ENCODE peak calls at places on chromosomes 7 and 10, in eight cellular contexts. One of them, this sample, is unnamed. For H3K9me3, the result is how much of the 10 kb centered on the place peaks cover.

GRCh38 chr10:24097771-24098207 is 111.1 kb upstream of the KIAA1217 start:
- DNase-seq in GM12878: no peak
- DNase-seq in PC-3: no peak
- DNase-seq in GM23248: no peak
- DNase-seq in HCT116: no peak
- DNase-seq in astrocyte: peak
- DNase-seq in PC-9: no peak
- DNase-seq in neural progenitor cell: no peak
- DNase-seq in this sample: no peak

GRCh38 chr10:22133640-22134624 is 83.9 kb downstream of the EBLN1 start:
- DNase-seq in PC-9: no peak
- DNase-seq in GM23248: no peak
- DNase-seq in neural progenitor cell: no peak
- DNase-seq in HCT116: no peak
- DNase-seq in astrocyte: no peak
- DNase-seq in PC-3: no peak
- DNase-seq in GM12878: no peak
- DNase-seq in this sample: peak

GRCh38 chr7:1839701-1840100 is 169.6 kb downstream of the ELFN1 start:
- DNase-seq in PC-9: no peak
- DNase-seq in astrocyte: no peak
- DNase-seq in PC-3: no peak
- DNase-seq in neural progenitor cell: no peak
- DNase-seq in GM12878: no peak
- DNase-seq in HCT116: no peak
- DNase-seq in GM23248: no peak
- DNase-seq in this sample: no peak

GRCh38 chr10:126133906-126134703 is 237.7 kb downstream of the FANK1 start:
- DNase-seq in GM12878: no peak
- DNase-seq in neural progenitor cell: no peak
- DNase-seq in PC-3: peak
- DNase-seq in PC-9: peak
- DNase-seq in HCT116: no peak
- DNase-seq in astrocyte: peak
- DNase-seq in GM23248: peak
- DNase-seq in this sample: peak

GRCh38 chr10:103667390-103667789 is 173.9 kb downstream of the NEURL1 start:
- DNase-seq in astrocyte: no peak
- DNase-seq in GM12878: no peak
- DNase-seq in PC-9: no peak
- DNase-seq in GM23248: peak
- DNase-seq in neural progenitor cell: peak
- DNase-seq in HCT116: no peak
- DNase-seq in PC-3: no peak
- DNase-seq in this sample: no peak

GRCh38 chr10:33860994-33861393 is 526.5 kb upstream of the NRP1 start:
- DNase-seq in PC-3: no peak
- DNase-seq in neural progenitor cell: no peak
- DNase-seq in GM12878: no peak
- DNase-seq in astrocyte: no peak
- DNase-seq in HCT116: no peak
- DNase-seq in GM23248: no peak
- DNase-seq in PC-9: no peak
- DNase-seq in this sample: no peak

GRCh38 chr7:98754041-98754479 is 115.8 kb downstream of the TMEM130 start:
- DNase-seq in HCT116: peak
- DNase-seq in astrocyte: peak
- DNase-seq in PC-3: peak
- DNase-seq in PC-9: no peak
- DNase-seq in neural progenitor cell: peak
- DNase-seq in GM12878: no peak
- DNase-seq in GM23248: no peak
- DNase-seq in this sample: peak

GRCh38 chr10:110651044-110651958 is 7.2 kb downstream of the RBM20 start:
- DNase-seq in neural progenitor cell: no peak
- DNase-seq in GM12878: no peak
- DNase-seq in PC-9: no peak
- DNase-seq in HCT116: no peak
- DNase-seq in PC-3: no peak
- DNase-seq in astrocyte: peak
- DNase-seq in GM23248: peak
- DNase-seq in this sample: no peak

GRCh38 chr10:26557641-26558014 is 119.5 kb downstream of the APBB1IP start:
- DNase-seq in HCT116: no peak
- DNase-seq in neural progenitor cell: no peak
- DNase-seq in GM12878: no peak
- DNase-seq in GM23248: peak
- DNase-seq in astrocyte: peak
- DNase-seq in PC-9: no peak
- DNase-seq in PC-3: peak
- DNase-seq in this sample: no peak

GRCh38 chr7:129308047-129308446 is 83.2 kb downstream of the AHCYL2 start:
- DNase-seq in GM12878: no peak
- DNase-seq in GM23248: peak
- DNase-seq in PC-3: no peak
- DNase-seq in neural progenitor cell: no peak
- DNase-seq in astrocyte: peak
- DNase-seq in HCT116: no peak
- DNase-seq in PC-9: peak
- DNase-seq in this sample: no peak

GRCh38 chr7:132783824-132784223 is 207.6 kb upstream of the PLXNA4 start:
- DNase-seq in GM23248: peak
- DNase-seq in neural progenitor cell: no peak
- DNase-seq in PC-3: peak
- DNase-seq in PC-9: peak
- DNase-seq in astrocyte: peak
- DNase-seq in GM12878: no peak
- DNase-seq in HCT116: peak
- DNase-seq in this sample: no peak

GRCh38 chr10:46268076-46268881 is 18.5 kb upstream of the ANTXRL start:
- DNase-seq in PC-9: no peak
- DNase-seq in GM12878: peak
- DNase-seq in PC-3: no peak
- DNase-seq in neural progenitor cell: no peak
- DNase-seq in HCT116: no peak
- DNase-seq in astrocyte: no peak
- DNase-seq in GM23248: no peak
- DNase-seq in this sample: no peak

DNA sequence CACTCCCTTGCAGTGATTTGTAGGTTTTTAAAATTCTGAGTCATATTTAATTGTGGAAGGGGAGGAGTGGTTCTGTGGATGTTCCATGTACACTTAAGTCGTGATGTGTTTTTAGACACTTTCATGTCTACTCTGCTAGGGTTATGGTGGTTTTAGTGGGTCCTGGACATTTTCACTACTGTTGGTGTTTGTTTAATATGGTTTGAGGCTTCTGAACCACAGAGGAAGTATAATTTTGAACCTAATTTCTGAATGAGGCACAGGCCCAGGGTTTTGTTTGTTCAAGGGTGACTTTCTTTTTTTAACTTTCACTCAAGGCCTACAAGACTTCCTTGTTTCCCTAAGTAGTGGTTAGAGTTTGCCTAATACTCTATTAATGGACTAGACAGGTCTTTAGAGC is 13.3 kb downstream of the SLC26A5 start:
- DNase-seq in neural progenitor cell: no peak
- DNase-seq in GM12878: peak
- DNase-seq in PC-3: peak
- DNase-seq in PC-9: no peak
- DNase-seq in GM23248: no peak
- DNase-seq in astrocyte: no peak
- DNase-seq in HCT116: no peak
- DNase-seq in this sample: no peak
- H2AFZ ChIP-seq in neural progenitor cell: no peak
- H2AFZ ChIP-seq in GM12878: no peak
- H2AFZ ChIP-seq in PC-3: peak
- H2AFZ ChIP-seq in PC-9: no peak
- H2AFZ ChIP-seq in GM23248: no peak
- H2AFZ ChIP-seq in astrocyte: no peak
- H2AFZ ChIP-seq in HCT116: no peak
- H2AFZ ChIP-seq in this sample: no peak

GRCh38 chr7:101299511-101300464 is 21.8 kb downstream of the IFT22 start:
- DNase-seq in HCT116: no peak
- DNase-seq in neural progenitor cell: peak
- DNase-seq in PC-9: no peak
- DNase-seq in astrocyte: no peak
- DNase-seq in GM12878: no peak
- DNase-seq in PC-3: no peak
- DNase-seq in GM23248: no peak
- DNase-seq in this sample: peak

GRCh38 chr7:101306307-101306706 is 15.3 kb downstream of the IFT22 start:
- DNase-seq in PC-3: no peak
- DNase-seq in astrocyte: no peak
- DNase-seq in PC-9: no peak
- DNase-seq in neural progenitor cell: no peak
- DNase-seq in HCT116: no peak
- DNase-seq in GM12878: no peak
- DNase-seq in GM23248: no peak
- DNase-seq in this sample: no peak

GRCh38 chr7:101303102-101303701 is 18.4 kb downstream of the IFT22 start:
- DNase-seq in astrocyte: no peak
- DNase-seq in GM12878: no peak
- DNase-seq in PC-3: no peak
- DNase-seq in GM23248: peak
- DNase-seq in HCT116: no peak
- DNase-seq in neural progenitor cell: peak
- DNase-seq in PC-9: no peak
- DNase-seq in this sample: peak

GRCh38 chr7:101300465-101301376 is 20.9 kb downstream of the IFT22 start:
- DNase-seq in PC-3: no peak
- DNase-seq in HCT116: no peak
- DNase-seq in GM12878: no peak
- DNase-seq in GM23248: no peak
- DNase-seq in astrocyte: no peak
- DNase-seq in neural progenitor cell: no peak
- DNase-seq in PC-9: no peak
- DNase-seq in this sample: no peak

DNA sequence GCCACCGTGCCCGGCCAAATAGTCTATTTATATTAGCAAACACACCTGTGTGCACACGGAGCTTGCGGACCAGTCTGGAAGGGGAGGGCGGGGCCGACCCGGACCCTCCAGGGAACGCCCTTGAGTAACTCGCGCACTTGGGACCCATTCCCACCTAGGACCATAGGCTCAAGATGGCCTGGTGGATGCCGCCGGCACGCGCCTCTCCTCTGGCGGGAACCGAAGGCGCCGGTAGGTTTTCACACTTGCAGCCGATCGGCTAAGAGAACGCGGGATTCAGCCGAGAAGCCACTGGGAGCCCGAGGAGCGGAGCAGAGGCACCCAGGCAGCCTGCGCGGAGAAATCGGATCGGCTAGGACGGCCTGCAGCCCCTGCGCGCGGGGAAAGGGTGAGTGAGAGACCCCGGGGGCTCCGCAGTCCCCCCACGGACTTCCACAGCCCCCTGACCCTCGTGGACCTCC is 18.9 kb downstream of the IFT22 start:
- DNase-seq in PC-9: no peak
- DNase-seq in GM12878: no peak
- DNase-seq in neural progenitor cell: peak
- DNase-seq in GM23248: no peak
- DNase-seq in PC-3: no peak
- DNase-seq in astrocyte: no peak
- DNase-seq in HCT116: no peak
- DNase-seq in this sample: peak
- TF ChIP-seq EZH2 in PC-9: no peak
- TF ChIP-seq EZH2 in GM12878: no peak
- TF ChIP-seq EZH2 in neural progenitor cell: peak
- TF ChIP-seq EZH2 in GM23248: no peak
- TF ChIP-seq EZH2 in PC-3: no peak
- TF ChIP-seq EZH2 in astrocyte: peak
- TF ChIP-seq EZH2 in HCT116: no peak
- TF ChIP-seq EZH2 in this sample: peak

GRCh38 chr10:133528845-133529575 is 1.8 kb downstream of the CYP2E1 start:
- DNase-seq in GM12878: no peak
- DNase-seq in HCT116: no peak
- DNase-seq in PC-9: peak
- DNase-seq in PC-3: peak
- DNase-seq in GM23248: peak
- DNase-seq in neural progenitor cell: no peak
- DNase-seq in astrocyte: peak
- DNase-seq in this sample: no peak

GRCh38 chr10:133525444-133525843 is 1.7 kb upstream of the CYP2E1 start:
- DNase-seq in GM23248: no peak
- DNase-seq in PC-9: no peak
- DNase-seq in neural progenitor cell: no peak
- DNase-seq in HCT116: no peak
- DNase-seq in PC-3: no peak
- DNase-seq in GM12878: no peak
- DNase-seq in astrocyte: no peak
- DNase-seq in this sample: no peak

GRCh38 chr10:133527779-133528271 is 662 bp downstream of the CYP2E1 start:
- DNase-seq in GM23248: peak
- DNase-seq in GM12878: no peak
- DNase-seq in neural progenitor cell: no peak
- DNase-seq in HCT116: no peak
- DNase-seq in astrocyte: no peak
- DNase-seq in PC-9: no peak
- DNase-seq in PC-3: no peak
- DNase-seq in this sample: no peak

GRCh38 chr10:133528296-133528844 is 1.2 kb downstream of the CYP2E1 start:
- DNase-seq in astrocyte: no peak
- DNase-seq in GM23248: peak
- DNase-seq in GM12878: no peak
- DNase-seq in PC-9: no peak
- DNase-seq in PC-3: peak
- DNase-seq in neural progenitor cell: no peak
- DNase-seq in HCT116: no peak
- DNase-seq in this sample: no peak

GRCh38 chr10:133526957-133527588 is at the start of gene CYP2E1:
- DNase-seq in HCT116: no peak
- DNase-seq in GM12878: no peak
- DNase-seq in PC-9: no peak
- DNase-seq in astrocyte: no peak
- DNase-seq in neural progenitor cell: no peak
- DNase-seq in GM23248: no peak
- DNase-seq in PC-3: no peak
- DNase-seq in this sample: no peak
- H3K9me3 ChIP-seq in HCT116: under half
- H3K9me3 ChIP-seq in GM12878: under half
- H3K9me3 ChIP-seq in PC-9: under half
- H3K9me3 ChIP-seq in astrocyte: under half
- H3K9me3 ChIP-seq in neural progenitor cell: under half
- H3K9me3 ChIP-seq in GM23248: under half
- H3K9me3 ChIP-seq in PC-3: under half
- H3K9me3 ChIP-seq in this sample: under half

DNA sequence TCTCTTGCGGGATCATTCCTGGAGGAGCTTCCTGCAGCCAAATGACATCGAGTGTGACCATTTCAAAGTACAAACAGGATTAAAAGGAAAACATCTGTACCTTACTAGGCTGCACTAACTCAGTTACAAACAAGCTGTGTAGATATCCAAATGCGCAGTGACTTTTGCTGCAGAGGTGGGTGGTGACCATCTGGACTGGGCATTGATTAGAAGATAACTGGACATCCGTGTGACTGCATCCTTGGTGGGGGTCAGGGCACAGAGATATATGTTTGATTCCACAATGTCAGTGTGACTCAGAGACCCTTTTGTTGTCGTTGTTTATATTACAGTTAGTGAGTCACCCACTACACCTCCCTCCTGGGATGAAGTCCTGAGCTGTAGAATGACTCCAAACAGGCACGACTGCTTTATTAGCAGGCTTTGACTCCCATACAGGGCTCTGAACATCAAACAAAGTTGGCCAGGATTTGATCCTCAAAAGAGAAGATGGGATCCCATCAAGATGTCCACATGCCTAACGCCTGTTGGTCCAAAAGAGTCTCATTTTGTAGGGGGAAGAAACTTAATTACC is 56.7 kb upstream of the SDK1 start:
- DNase-seq in PC-9: peak
- DNase-seq in PC-3: peak
- DNase-seq in astrocyte: peak
- DNase-seq in GM23248: peak
- DNase-seq in GM12878: no peak
- DNase-seq in HCT116: peak
- DNase-seq in neural progenitor cell: no peak
- DNase-seq in this sample: peak
- H2AFZ ChIP-seq in PC-9: peak
- H2AFZ ChIP-seq in PC-3: peak
- H2AFZ ChIP-seq in astrocyte: peak
- H2AFZ ChIP-seq in GM23248: no peak
- H2AFZ ChIP-seq in GM12878: no peak
- H2AFZ ChIP-seq in HCT116: peak
- H2AFZ ChIP-seq in neural progenitor cell: no peak
- H2AFZ ChIP-seq in this sample: no peak